ENCODE peak calls at places on chromosomes 1 and 21, in eight cellular contexts. C, X, J, Y, M, P, O and L are unnamed samples.

GRCh38 chr21:46639489-46640386 is 4.3 kb downstream of the PRMT2 start:
- DNase-seq in M (no peak), C (no peak), Y (peak), J (no peak), X (no peak), O (peak), P (peak), L (no peak)

GRCh38 chr1:202579806-202580205 is 130.4 kb downstream of the SYT2 start:
- DNase-seq in O (peak), C (no peak), X (no peak), Y (peak), M (no peak), P (peak), J (no peak), L (peak)

GRCh38 chr1:46653405-46653853 is 14.7 kb downstream of the ATPAF1 start:
- DNase-seq in P (peak), X (no peak), C (no peak), J (no peak), Y (peak), O (peak), M (no peak), L (no peak)

GRCh38 chr1:200510228-200510623 is 100.4 kb upstream of the ZNF281 start:
- DNase-seq in X (peak), C (peak), O (peak), P (peak), M (peak), J (peak), Y (peak), L (peak)

GRCh38 chr1:117732065-117732789 is 126.4 kb downstream of the TENT5C start:
- DNase-seq in C (no peak), J (no peak), O (no peak), Y (no peak), P (no peak), X (no peak), M (no peak), L (no peak)

GRCh38 chr21:43308101-43308500 is 118.8 kb downstream of the SIK1 start:
- DNase-seq in J (peak), M (no peak), P (no peak), Y (no peak), C (no peak), O (no peak), X (peak), L (no peak)

GRCh38 chr1:103220503-103221095 is 112.3 kb upstream of the COL11A1 start:
- DNase-seq in M (no peak), O (peak), J (no peak), X (no peak), Y (peak), C (no peak), P (peak), L (peak)

GRCh38 chr1:104665300-104665699 is 915.6 kb downstream of the AMY1C start:
- DNase-seq in C (no peak), Y (no peak), J (no peak), M (no peak), O (no peak), X (no peak), P (no peak), L (no peak)

GRCh38 chr1:214989341-214989740 is 93.2 kb upstream of the KCNK2 start:
- DNase-seq in O (peak), P (peak), J (no peak), M (no peak), X (no peak), Y (peak), C (no peak), L (peak)

GRCh38 chr1:99652881-99653281 is 7.0 kb downstream of the PALMD start:
- DNase-seq in P (no peak), J (no peak), Y (peak), M (no peak), X (no peak), O (peak), C (no peak), L (no peak)

GRCh38 chr1:30037251-30038118 is 685.9 kb downstream of the MATN1 start:
- DNase-seq in J (no peak), M (no peak), P (no peak), O (no peak), Y (no peak), C (no peak), X (no peak), L (no peak)

GRCh38 chr1:45018599-45019230 is 6.7 kb downstream of the UROD start:
- DNase-seq in O (peak), X (no peak), C (peak), Y (peak), P (peak), M (no peak), J (peak), L (peak)

GRCh38 chr21:42162831-42163510 is 56.0 kb upstream of the ABCG1 start:
- DNase-seq in M (no peak), P (no peak), Y (no peak), X (no peak), J (no peak), C (no peak), O (peak), L (no peak)

GRCh38 chr1:192807221-192807967 is 1.4 kb upstream of the RGS2 start:
- DNase-seq in C (no peak), P (no peak), J (no peak), X (no peak), Y (peak), O (peak), M (no peak), L (no peak)

DNA sequence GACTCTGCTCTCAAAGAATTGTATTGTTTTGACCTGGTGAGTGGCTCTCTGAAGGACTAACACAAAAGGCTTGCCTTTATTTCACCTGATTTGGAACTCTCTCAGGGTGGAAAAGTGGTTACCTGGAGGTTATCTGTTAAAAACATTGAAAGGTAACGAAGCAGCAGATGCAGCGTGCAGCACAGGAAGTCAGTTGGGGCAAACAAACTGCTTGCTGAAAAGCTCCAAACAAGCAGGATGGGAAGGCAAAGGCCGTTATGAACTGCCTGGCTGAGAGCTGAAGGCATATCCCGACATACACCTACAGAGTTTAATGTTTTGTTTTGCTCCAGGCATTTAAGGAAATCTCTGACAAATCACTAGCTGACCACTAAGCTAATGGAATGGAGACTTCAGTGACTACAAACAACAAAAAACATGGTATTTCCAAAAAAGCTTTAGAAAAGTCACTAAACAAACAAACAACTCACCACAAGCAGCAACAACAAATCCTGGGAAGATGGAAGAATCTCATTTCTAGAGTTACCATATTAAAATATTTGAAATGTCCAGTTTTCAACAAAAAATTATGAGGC is 44.3 kb upstream of the BATF3 start:
- DNase-seq in P (no peak), O (no peak), X (no peak), J (no peak), Y (no peak), M (no peak), C (no peak), L (no peak)
- TF ChIP-seq CTCF in P (no peak), O (no peak), X (no peak), J (no peak), Y (no peak), M (no peak), C (no peak), L (no peak)

DNA sequence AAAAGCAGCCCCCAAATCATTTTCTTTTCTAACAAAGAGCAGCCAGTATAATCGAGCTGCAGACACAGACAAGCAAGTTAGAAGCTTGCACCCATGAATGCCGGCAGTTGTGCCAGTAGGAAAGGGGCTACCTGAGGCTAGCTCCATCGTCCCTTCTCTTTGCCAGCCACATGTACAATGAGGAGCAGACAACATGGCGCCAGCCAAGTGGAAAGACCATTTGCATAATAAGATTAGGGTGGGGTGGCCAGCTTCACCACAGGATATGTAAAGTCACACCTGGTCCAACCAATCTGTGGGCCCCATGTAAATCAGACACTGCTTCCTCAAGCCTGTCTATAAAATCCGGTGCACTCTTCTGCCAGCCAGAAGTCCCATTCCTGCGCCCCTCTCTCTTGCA is 103.7 kb downstream of the CCDC185 start:
- DNase-seq in M (no peak), X (no peak), J (no peak), P (no peak), Y (no peak), C (no peak), O (no peak), L (no peak)
- TF ChIP-seq CTCF in M (no peak), X (no peak), J (no peak), P (no peak), Y (no peak), C (no peak), O (no peak), L (no peak)

DNA sequence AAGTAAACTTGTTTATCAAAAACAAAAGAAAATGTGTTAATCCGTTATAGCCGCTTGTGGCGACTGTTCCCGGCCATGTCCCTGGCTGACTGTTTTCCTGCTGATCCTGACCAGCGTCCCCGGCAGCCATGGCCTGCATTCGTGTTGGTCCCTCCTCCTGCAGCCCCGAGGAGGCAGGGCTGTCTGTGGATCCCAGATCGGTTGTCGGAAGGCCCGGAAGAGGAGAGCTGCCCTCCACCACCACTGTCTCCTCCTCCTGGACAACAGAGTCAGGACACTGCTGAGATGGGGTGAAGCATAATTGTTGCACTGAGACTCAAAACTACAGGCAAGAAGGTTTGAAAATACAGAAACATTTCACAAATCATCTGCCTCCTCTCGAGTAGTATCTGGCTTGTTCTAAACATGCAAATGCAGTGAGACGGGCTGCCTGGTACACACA is 3.6 kb upstream of the MXRA8 start:
- DNase-seq in J (no peak), X (peak), C (no peak), O (peak), P (peak), M (peak), Y (peak), L (peak)
- TF ChIP-seq CTCF in J (no peak), X (no peak), C (no peak), O (peak), P (peak), M (no peak), Y (peak), L (peak)

GRCh38 chr1:152658649-152659048 is 4.5 kb upstream of the LCE2D start:
- DNase-seq in J (no peak), M (no peak), P (no peak), X (no peak), C (no peak), O (no peak), Y (no peak), L (no peak)
- TF ChIP-seq CTCF in J (no peak), M (no peak), P (no peak), X (no peak), C (no peak), O (no peak), Y (no peak), L (no peak)

GRCh38 chr1:97424209-97424608 is 496.6 kb downstream of the DPYD start:
- DNase-seq in P (no peak), O (no peak), J (no peak), M (no peak), X (no peak), C (no peak), Y (no peak), L (no peak)
- TF ChIP-seq CTCF in P (no peak), O (no peak), J (no peak), M (no peak), X (no peak), C (no peak), Y (no peak), L (no peak)

GRCh38 chr1:24864409-24864808 is 65.7 kb downstream of the RUNX3 start:
- DNase-seq in X (no peak), Y (no peak), M (no peak), J (no peak), C (peak), O (no peak), P (no peak), L (no peak)

GRCh38 chr1:24860841-24861240 is 69.2 kb downstream of the RUNX3 start:
- DNase-seq in C (no peak), J (no peak), X (peak), M (no peak), O (no peak), Y (no peak), P (no peak), L (no peak)

GRCh38 chr1:24859063-24860010 is 70.7 kb downstream of the RUNX3 start:
- DNase-seq in X (no peak), M (no peak), Y (no peak), J (no peak), O (no peak), C (no peak), P (no peak), L (no peak)

GRCh38 chr1:24862775-24863483 is 67.1 kb downstream of the RUNX3 start:
- DNase-seq in Y (no peak), X (no peak), P (no peak), O (no peak), M (no peak), J (no peak), C (no peak), L (no peak)

DNA sequence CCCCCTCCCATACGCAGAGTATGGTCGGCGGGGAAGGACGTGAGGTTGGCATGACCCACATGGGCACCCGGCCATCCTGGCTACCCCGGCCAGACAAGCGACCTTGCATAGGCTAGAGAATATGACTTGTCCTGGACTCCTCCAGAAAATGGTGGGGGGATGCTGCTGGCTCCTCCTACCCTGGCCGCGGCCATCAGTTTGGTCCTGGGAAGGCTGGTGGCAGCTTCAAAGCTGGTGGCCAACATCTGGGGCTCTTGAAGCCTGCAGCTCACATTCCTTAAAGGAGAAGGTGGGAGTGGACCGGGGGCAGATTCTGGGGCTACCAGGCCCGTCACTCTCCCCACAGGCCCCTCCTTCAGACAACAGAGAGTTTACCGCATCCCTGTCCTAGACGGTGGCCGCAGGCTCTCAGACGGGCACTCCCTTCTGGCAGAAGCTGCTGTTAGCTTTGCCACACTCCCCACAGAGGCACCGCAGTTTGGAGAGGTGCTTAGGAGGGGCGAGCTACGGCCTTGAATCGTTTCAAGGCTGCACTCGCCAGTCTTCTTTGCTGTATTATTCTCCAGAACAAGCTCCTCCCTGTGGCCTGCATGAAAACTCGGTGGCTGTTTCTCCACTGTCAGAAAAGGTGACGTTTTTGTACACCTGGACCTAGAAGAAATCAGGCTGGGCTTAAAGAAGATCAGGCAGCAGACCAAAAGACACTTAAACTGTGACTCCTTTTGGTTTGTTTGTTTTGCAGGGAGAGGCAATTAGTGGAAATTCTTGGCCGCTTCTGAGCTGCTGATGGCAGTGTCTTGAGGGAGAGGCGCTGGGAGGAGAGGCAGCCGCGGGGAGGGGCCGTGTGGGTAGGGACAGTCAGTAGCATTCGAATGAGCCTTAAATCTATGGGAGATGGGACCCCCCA is 68.0 kb downstream of the RUNX3 start:
- DNase-seq in J (no peak), X (no peak), M (no peak), Y (peak), C (peak), O (no peak), P (no peak), L (no peak)
- TF ChIP-seq CTCF in J (no peak), X (no peak), M (no peak), Y (peak), C (no peak), O (peak), P (no peak), L (peak)